ENCODE peak calls at places on chromosome 6, in ten cellular contexts. B is SK-N-SH, X is HCT116, U is stomach, D is transverse colon, R is prostate gland, M is endothelial cell of umbilical vein, E is Panc1, V is GM23338, Q is GM12892. A is an unnamed sample.

GRCh38 chr6:117520603-117521002 is 38.1 kb downstream of the DCBLD1 start:
- DNase-seq in B (no peak), X (no peak), U (no peak), D (no peak), R (no peak), M (no peak), E (no peak), V (no peak), Q (no peak), A (no peak)

GRCh38 chr6:89834884-89835792 is 5.5 kb downstream of the CASP8AP2 start:
- DNase-seq in B (no peak), X (no peak), U (no peak), D (no peak), R (no peak), M (no peak), E (no peak), V (no peak), Q (no peak), A (no peak)

GRCh38 chr6:127457444-127458064 is 1.6 kb downstream of the KIAA0408 start:
- DNase-seq in B (no peak), X (no peak), U (no peak), D (no peak), R (no peak), M (no peak), E (no peak), V (peak; percentile 14), Q (no peak), A (no peak)

GRCh38 chr6:90368601-90369000 is 72.0 kb upstream of the BACH2 start:
- DNase-seq in B (no peak), X (no peak), U (no peak), D (no peak), R (no peak), M (no peak), E (no peak), V (no peak), Q (no peak), A (no peak)

GRCh38 chr6:40894962-40895799 is 143.8 kb downstream of the UNC5CL start:
- DNase-seq in B (peak; percentile 36), X (peak; percentile 40), U (peak; percentile 59), D (peak; percentile 42), R (peak; percentile 13), M (peak; percentile 68), E (no peak), V (peak; percentile 89), Q (no peak), A (no peak)

GRCh38 chr6:165245287-165245686 is 64.1 kb downstream of the C6orf118 start:
- DNase-seq in B (peak; percentile 22), X (no peak), U (no peak), D (no peak), R (no peak), M (no peak), E (no peak), V (peak; percentile 30), Q (no peak), A (no peak)

GRCh38 chr6:152244998-152245630 is 392.0 kb downstream of the SYNE1 start:
- DNase-seq in B (no peak), X (no peak), U (no peak), D (no peak), R (no peak), M (peak; percentile 74), E (no peak), V (no peak), Q (no peak), A (no peak)

GRCh38 chr6:25659633-25660368 is 7.8 kb downstream of the SCGN start:
- DNase-seq in B (no peak), X (no peak), U (no peak), D (no peak), R (no peak), M (peak; percentile 3), E (no peak), V (no peak), Q (no peak), A (no peak)

GRCh38 chr6:35297541-35298481 is at the start of gene DEF6:
- DNase-seq in B (peak; percentile 49), X (peak; percentile 81), U (peak; percentile 92), D (peak; percentile 89), R (peak; percentile 92), M (peak; percentile 80), E (peak; percentile 35), V (peak; percentile 94), Q (peak; percentile 85), A (no peak)

GRCh38 chr6:50520862-50521261 is 192.5 kb upstream of the TFAP2D start:
- DNase-seq in B (no peak), X (no peak), U (no peak), D (no peak), R (no peak), M (no peak), E (no peak), V (peak; percentile 34), Q (no peak), A (no peak)

GRCh38 chr6:63426844-63427243 is 107.1 kb upstream of the LGSN start:
- DNase-seq in B (no peak), X (no peak), U (no peak), D (no peak), R (no peak), M (no peak), E (no peak), V (no peak), Q (no peak), A (no peak)

GRCh38 chr6:44734886-44735630 is 347.6 kb downstream of the CDC5L start:
- DNase-seq in B (no peak), X (no peak), U (no peak), D (no peak), R (no peak), M (no peak), E (no peak), V (no peak), Q (no peak), A (peak; percentile 77)

GRCh38 chr6:164478426-164478825 is 831.0 kb downstream of the C6orf118 start:
- DNase-seq in B (no peak), X (no peak), U (no peak), D (no peak), R (no peak), M (no peak), E (no peak), V (peak; percentile 56), Q (no peak), A (no peak)

GRCh38 chr6:54519161-54519560 is 210.9 kb downstream of the TINAG start:
- DNase-seq in B (no peak), X (no peak), U (no peak), D (no peak), R (no peak), M (peak; percentile 6), E (no peak), V (no peak), Q (no peak), A (no peak)

GRCh38 chr6:81067057-81067456 is 685.4 kb downstream of the TENT5A start:
- DNase-seq in B (no peak), X (no peak), U (no peak), D (no peak), R (no peak), M (no peak), E (no peak), V (no peak), Q (no peak), A (no peak)
- TF ChIP-seq POLR2AphosphoS5 in B (no peak), X (no peak), U (no peak), D (no peak), R (no peak), M (no peak), E (no peak), V (no peak), Q (no peak), A (no peak)

GRCh38 chr6:96467814-96468213 is 53.8 kb upstream of the UFL1 start:
- DNase-seq in B (no peak), X (no peak), U (no peak), D (no peak), R (no peak), M (no peak), E (no peak), V (no peak), Q (no peak), A (no peak)

GRCh38 chr6:96466149-96466863 is 55.3 kb upstream of the UFL1 start:
- DNase-seq in B (no peak), X (no peak), U (no peak), D (no peak), R (no peak), M (no peak), E (no peak), V (no peak), Q (no peak), A (no peak)

GRCh38 chr6:96468681-96469224 is 52.9 kb upstream of the UFL1 start:
- DNase-seq in B (no peak), X (no peak), U (no peak), D (peak; percentile 16), R (no peak), M (no peak), E (no peak), V (peak; percentile 50), Q (no peak), A (no peak)

GRCh38 chr6:96469312-96469711 is 52.3 kb upstream of the UFL1 start:
- DNase-seq in B (no peak), X (no peak), U (no peak), D (no peak), R (no peak), M (no peak), E (no peak), V (no peak), Q (no peak), A (no peak)

GRCh38 chr6:96468281-96468680 is 53.3 kb upstream of the UFL1 start:
- DNase-seq in B (no peak), X (no peak), U (no peak), D (no peak), R (no peak), M (no peak), E (no peak), V (no peak), Q (no peak), A (no peak)
- TF ChIP-seq POLR2AphosphoS5 in B (no peak), X (no peak), U (no peak), D (no peak), R (no peak), M (no peak), E (no peak), V (no peak), Q (no peak), A (no peak)

DNA sequence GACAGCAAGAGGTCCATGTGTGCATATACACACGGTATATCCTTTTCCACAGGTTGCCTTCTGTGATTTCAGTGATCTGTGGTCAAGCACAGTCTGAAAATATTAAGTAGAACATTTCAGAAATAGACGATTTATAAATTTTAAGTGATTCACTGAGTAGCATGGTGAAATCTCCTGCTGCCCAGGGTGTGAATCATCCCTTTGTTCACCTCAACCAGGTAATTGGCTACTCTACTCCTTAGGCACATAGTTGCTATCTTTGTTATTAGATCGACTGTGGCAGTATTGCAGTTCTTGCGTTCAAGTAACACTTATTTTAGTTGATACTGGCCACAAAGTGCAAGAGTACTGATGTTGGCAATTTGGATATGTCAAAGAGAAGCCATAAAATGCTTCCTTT is 1421.7 kb downstream of the GRIK2 start:
- DNase-seq in B (no peak), X (no peak), U (no peak), D (no peak), R (no peak), M (no peak), E (no peak), V (no peak), Q (no peak), A (no peak)
- TF ChIP-seq POLR2AphosphoS5 in B (no peak), X (no peak), U (no peak), D (no peak), R (no peak), M (no peak), E (no peak), V (no peak), Q (no peak), A (no peak)

DNA sequence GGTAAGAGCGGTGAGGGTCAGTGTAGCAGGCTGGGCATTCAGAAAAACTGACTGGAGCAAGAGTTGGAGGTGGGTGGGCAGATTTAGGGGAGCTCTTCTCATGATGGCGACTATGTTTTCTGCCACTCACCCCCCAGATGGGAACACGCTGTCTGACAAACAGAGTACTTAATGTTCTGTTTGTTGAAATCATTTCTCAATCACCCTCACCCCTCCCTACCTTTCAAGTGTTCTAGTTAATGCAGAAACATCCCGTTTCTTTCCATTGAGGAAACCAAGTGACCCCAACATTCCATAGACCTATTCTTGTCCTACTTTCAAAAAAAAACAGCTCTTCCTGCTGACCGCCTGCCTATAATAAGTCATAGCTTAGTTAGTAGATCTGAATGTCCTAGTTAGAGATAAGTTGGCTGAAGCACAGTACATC is 132.5 kb upstream of the NEDD9 start:
- DNase-seq in B (no peak), X (no peak), U (no peak), D (no peak), R (peak; percentile 51), M (peak; percentile 90), E (no peak), V (no peak), Q (no peak), A (no peak)
- TF ChIP-seq POLR2AphosphoS5 in B (no peak), X (no peak), U (peak; percentile 75), D (peak; percentile 19), R (peak; percentile 91), M (no peak), E (no peak), V (no peak), Q (no peak), A (peak; percentile 66)

A was measured in esophagus muscularis mucosa.